ENCODE peak calls at places on chromosomes 3 and 15, in four cellular contexts. W is uterus; M is heart left ventricle; T is CD8-positive, alpha-beta memory T cell. L is an unnamed sample.

GRCh38 chr15:82710208-82710555 is 507 bp upstream of the AP3B2 start:
- DNase-seq in W (no peak), M (no peak), T (no peak), L (no peak)

GRCh38 chr3:131535131-131535530 is 32.4 kb upstream of the MRPL3 start:
- DNase-seq in W (no peak), M (no peak), T (no peak), L (no peak)

GRCh38 chr3:46112984-46113383 is 85.7 kb upstream of the XCR1 start:
- DNase-seq in W (no peak), M (no peak), T (no peak), L (no peak)

GRCh38 chr3:68973635-68974034 is 39.8 kb downstream of the EOGT start:
- DNase-seq in W (no peak), M (no peak), T (no peak), L (no peak)

GRCh38 chr3:173743512-173743911 is 346.0 kb downstream of the NLGN1 start:
- DNase-seq in W (no peak), M (no peak), T (no peak), L (no peak)

GRCh38 chr3:146160964-146161724 is at the start of gene PLOD2:
- DNase-seq in W (peak), M (peak), T (no peak), L (peak)

GRCh38 chr3:32018723-32019564 is 37.4 kb downstream of the ZNF860 start:
- DNase-seq in W (no peak), M (no peak), T (peak), L (no peak)

GRCh38 chr3:137084579-137084978 is 126.8 kb downstream of the IL20RB start:
- DNase-seq in W (no peak), M (no peak), T (no peak), L (no peak)

GRCh38 chr15:89113263-89113662 is 25.0 kb downstream of the ABHD2 start:
- DNase-seq in W (no peak), M (no peak), T (no peak), L (no peak)

GRCh38 chr3:156388469-156389150 is 166.3 kb downstream of the SSR3 start:
- DNase-seq in W (no peak), M (peak), T (no peak), L (no peak)

GRCh38 chr15:63379492-63380150 is 2.0 kb downstream of the CA12 start:
- DNase-seq in W (no peak), M (no peak), T (no peak), L (no peak)

GRCh38 chr3:126545544-126545943 is 13.2 kb downstream of the C3orf22 start:
- DNase-seq in W (peak), M (peak), T (no peak), L (no peak)

GRCh38 chr3:39013289-39013688 is 38.5 kb downstream of the SCN11A start:
- DNase-seq in W (no peak), M (no peak), T (no peak), L (no peak)

GRCh38 chr3:58161435-58162398 is 49.1 kb downstream of the DNASE1L3 start:
- DNase-seq in W (peak), M (peak), T (no peak), L (no peak)

GRCh38 chr3:46851364-46852328 is 11.6 kb downstream of the MYL3 start:
- DNase-seq in W (no peak), M (peak), T (no peak), L (no peak)

GRCh38 chr3:169661567-169662214 is 1.8 kb downstream of the MECOM start:
- DNase-seq in W (no peak), M (peak), T (peak), L (no peak)

GRCh38 chr15:59963322-59963721 is 40.8 kb upstream of the FOXB1 start:
- DNase-seq in W (no peak), M (no peak), T (no peak), L (no peak)

GRCh38 chr3:150249776-150250175 is 158.3 kb upstream of the TSC22D2 start:
- DNase-seq in W (no peak), M (no peak), T (no peak), L (no peak)

GRCh38 chr3:150248865-150249360 is 159.2 kb upstream of the TSC22D2 start:
- DNase-seq in W (no peak), M (no peak), T (no peak), L (no peak)

GRCh38 chr3:150251654-150252053 is 156.4 kb upstream of the TSC22D2 start:
- DNase-seq in W (no peak), M (no peak), T (no peak), L (no peak)

GRCh38 chr3:150252462-150252861 is 155.6 kb upstream of the TSC22D2 start:
- DNase-seq in W (no peak), M (no peak), T (no peak), L (no peak)

GRCh38 chr3:150251187-150251592 is 156.9 kb upstream of the TSC22D2 start:
- DNase-seq in W (no peak), M (no peak), T (no peak), L (no peak)
- H3K27ac ChIP-seq in W (no peak), M (no peak), T (no peak), L (peak)

GRCh38 chr3:102035118-102035517 is 185.8 kb downstream of the NFKBIZ start:
- DNase-seq in W (no peak), M (no peak), T (no peak), L (no peak)
- H3K27ac ChIP-seq in W (no peak), M (no peak), T (no peak), L (no peak)

GRCh38 chr3:101944308-101944707 is 95.0 kb downstream of the NFKBIZ start:
- DNase-seq in W (no peak), M (no peak), T (no peak), L (no peak)
- H3K27ac ChIP-seq in W (no peak), M (no peak), T (no peak), L (peak)

GRCh38 chr15:70314018-70314354 is 216.3 kb upstream of the TLE3 start:
- DNase-seq in W (no peak), M (no peak), T (no peak), L (no peak)
- H3K27ac ChIP-seq in W (no peak), M (no peak), T (no peak), L (no peak)

DNA sequence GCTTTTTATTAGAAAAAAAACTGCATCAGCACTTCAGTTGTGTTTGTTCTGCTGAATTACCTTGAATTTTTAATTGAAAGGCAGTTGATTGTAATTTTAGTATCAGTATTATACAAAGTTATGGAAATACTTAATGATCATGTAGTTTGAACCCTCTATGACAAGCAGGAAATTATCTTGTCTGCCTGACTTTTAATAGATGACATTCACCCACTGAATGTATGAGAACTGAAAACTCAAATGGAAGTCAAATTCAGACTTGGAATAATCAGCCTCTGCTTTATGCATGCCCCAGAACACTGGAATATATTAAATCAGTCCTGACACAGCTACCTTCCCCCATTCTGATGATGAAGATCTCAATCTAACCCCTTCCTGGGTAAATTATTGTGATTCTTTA is 73.5 kb downstream of the SLC49A4 start:
- DNase-seq in W (no peak), M (no peak), T (no peak), L (no peak)
- H3K27ac ChIP-seq in W (no peak), M (no peak), T (no peak), L (no peak)

L was measured in caudate nucleus.